ENCODE peak calls at places on chromosomes 13 and 19, in seven cellular contexts. E, Q, F, T, A, B and Z are unnamed samples. For H3K36me3, the result is how much of the 10 kb centered on the place peaks cover.

GRCh38 chr13:98719527-98720250 is 32.8 kb downstream of the SLC15A1 start:
- DNase-seq in E (no peak), Q (no peak), F (no peak), T (no peak), A (no peak), B (no peak), Z (no peak)

GRCh38 chr19:7450243-7451223 is 38.3 kb downstream of the PEX11G start:
- DNase-seq in E (peak), Q (no peak), F (peak), T (peak), A (peak), B (no peak), Z (peak)

GRCh38 chr19:54388001-54388802 is 23.5 kb upstream of the LAIR1 start:
- DNase-seq in E (no peak), Q (peak), F (no peak), T (no peak), A (no peak), B (no peak), Z (no peak)

GRCh38 chr19:9645466-9645865 is 24.4 kb upstream of the ZNF561 start:
- DNase-seq in E (no peak), Q (no peak), F (no peak), T (no peak), A (no peak), B (no peak), Z (peak)

GRCh38 chr13:28483313-28483931 is 11.5 kb downstream of the FLT1 start:
- DNase-seq in E (no peak), Q (no peak), F (no peak), T (no peak), A (no peak), B (no peak), Z (no peak)

GRCh38 chr13:50306096-50306495 is 290.9 kb downstream of the KCNRG start:
- DNase-seq in E (no peak), Q (no peak), F (no peak), T (no peak), A (no peak), B (no peak), Z (no peak)

GRCh38 chr13:30097695-30098094 is 209.7 kb downstream of the KATNAL1 start:
- DNase-seq in E (no peak), Q (no peak), F (no peak), T (no peak), A (no peak), B (no peak), Z (no peak)

GRCh38 chr19:7910321-7911161 is 4.1 kb upstream of the TGFBR3L start:
- DNase-seq in E (no peak), Q (no peak), F (no peak), T (no peak), A (no peak), B (no peak), Z (no peak)

GRCh38 chr13:29948246-29948645 is 97.8 kb upstream of the UBL3 start:
- DNase-seq in E (peak), Q (no peak), F (no peak), T (no peak), A (no peak), B (no peak), Z (no peak)

GRCh38 chr13:49403966-49404365 is 39.9 kb downstream of the CAB39L start:
- DNase-seq in E (no peak), Q (no peak), F (no peak), T (no peak), A (no peak), B (no peak), Z (no peak)

GRCh38 chr13:24644051-24644450 is 36.2 kb upstream of the ATP12A start:
- DNase-seq in E (peak), Q (no peak), F (peak), T (no peak), A (no peak), B (no peak), Z (no peak)

GRCh38 chr19:6234527-6234926 is 45.2 kb downstream of the MLLT1 start:
- DNase-seq in E (peak), Q (no peak), F (no peak), T (no peak), A (no peak), B (peak), Z (no peak)

GRCh38 chr19:32708457-32708856 is 11.1 kb upstream of the TDRD12 start:
- DNase-seq in E (no peak), Q (no peak), F (no peak), T (no peak), A (no peak), B (no peak), Z (no peak)

GRCh38 chr13:32031025-32031814 is at the start of gene FRY:
- DNase-seq in E (peak), Q (peak), F (peak), T (peak), A (peak), B (peak), Z (peak)

GRCh38 chr13:109100705-109101104 is 471.3 kb downstream of the MYO16 start:
- DNase-seq in E (no peak), Q (no peak), F (no peak), T (no peak), A (no peak), B (no peak), Z (no peak)

GRCh38 chr19:6501740-6502648 is at the start of gene TUBB4A:
- DNase-seq in E (no peak), Q (no peak), F (no peak), T (peak), A (peak), B (peak), Z (peak)

GRCh38 chr13:100630564-100630963 is 42.0 kb upstream of the GGACT start:
- DNase-seq in E (no peak), Q (no peak), F (no peak), T (peak), A (no peak), B (no peak), Z (no peak)

DNA sequence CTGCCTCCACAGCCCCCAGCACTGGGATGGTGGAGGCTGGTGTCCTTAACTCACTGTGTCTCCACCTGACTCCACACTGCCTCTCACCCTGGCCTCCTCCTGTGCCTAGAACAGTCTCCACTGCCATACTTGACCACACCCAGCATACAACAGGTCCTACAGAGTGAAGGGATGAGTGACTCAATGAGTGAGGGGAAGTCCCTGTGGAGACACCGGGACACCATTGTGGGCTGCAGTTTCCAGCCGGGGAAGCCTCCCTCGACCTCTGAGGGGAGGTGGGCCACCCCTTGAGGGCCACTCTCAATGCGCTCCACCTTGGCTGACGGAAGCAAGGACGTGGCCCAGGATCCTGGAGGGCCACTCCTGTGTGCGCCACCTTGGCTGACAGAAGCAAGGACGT is 2.8 kb upstream of the ZNF135 start:
- DNase-seq in E (no peak), Q (no peak), F (no peak), T (no peak), A (no peak), B (no peak), Z (no peak)
- H3K36me3 ChIP-seq in E (under half), Q (under half), F (under half), T (under half), A (under half), B (under half), Z (under half)

GRCh38 chr13:113537205-113537604 is 46.7 kb upstream of the DCUN1D2 start:
- DNase-seq in E (no peak), Q (no peak), F (no peak), T (no peak), A (no peak), B (no peak), Z (no peak)
- H3K36me3 ChIP-seq in E (half or more), Q (under half), F (under half), T (under half), A (under half), B (under half), Z (under half)

GRCh38 chr19:2762783-2763496 is 20.1 kb downstream of the SGTA start:
- DNase-seq in E (no peak), Q (no peak), F (no peak), T (no peak), A (no peak), B (no peak), Z (no peak)
- H3K36me3 ChIP-seq in E (half or more), Q (under half), F (under half), T (under half), A (half or more), B (under half), Z (under half)

DNA sequence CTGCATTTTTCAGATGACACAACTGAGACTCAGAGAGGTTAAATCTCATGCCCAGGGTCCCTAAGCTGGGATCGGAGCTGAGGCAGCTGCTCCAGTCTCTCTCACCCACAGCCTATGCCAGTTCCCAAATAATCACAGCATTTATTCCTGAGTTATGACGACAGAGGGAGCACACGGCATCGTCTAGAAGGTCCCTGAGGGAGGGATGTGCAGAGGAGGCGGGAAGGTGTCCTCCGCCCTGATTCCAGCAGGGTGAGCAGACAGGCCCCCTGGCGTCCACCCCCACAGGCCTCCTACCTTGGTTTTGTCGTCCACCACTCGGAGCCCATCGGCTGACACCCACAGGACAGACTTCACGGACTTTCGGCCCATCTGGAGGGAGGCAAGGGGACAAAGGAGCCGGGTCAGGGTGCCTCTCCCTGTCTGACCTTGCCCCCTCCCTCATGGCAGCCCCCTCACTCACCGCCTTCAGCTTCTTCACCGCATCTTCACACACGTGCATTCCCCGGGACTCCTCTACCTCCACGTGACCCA is 8.0 kb downstream of the NUMBL start:
- DNase-seq in E (no peak), Q (no peak), F (no peak), T (no peak), A (no peak), B (no peak), Z (no peak)
- H3K36me3 ChIP-seq in E (half or more), Q (under half), F (under half), T (under half), A (half or more), B (half or more), Z (half or more)

GRCh38 chr13:102322211-102322610 is 79.6 kb downstream of the FGF14 start:
- DNase-seq in E (no peak), Q (no peak), F (no peak), T (no peak), A (no peak), B (no peak), Z (no peak)
- H3K36me3 ChIP-seq in E (under half), Q (under half), F (under half), T (under half), A (under half), B (under half), Z (under half)

GRCh38 chr13:111302045-111302722 is 18.3 kb upstream of the TEX29 start:
- DNase-seq in E (no peak), Q (no peak), F (no peak), T (no peak), A (no peak), B (no peak), Z (no peak)

GRCh38 chr13:111303559-111303958 is 16.9 kb upstream of the TEX29 start:
- DNase-seq in E (no peak), Q (no peak), F (no peak), T (no peak), A (peak), B (no peak), Z (no peak)

GRCh38 chr13:111298214-111298975 is 22.0 kb upstream of the TEX29 start:
- DNase-seq in E (no peak), Q (no peak), F (no peak), T (no peak), A (no peak), B (no peak), Z (no peak)

GRCh38 chr13:111304603-111305289 is 15.7 kb upstream of the TEX29 start:
- DNase-seq in E (no peak), Q (no peak), F (no peak), T (no peak), A (no peak), B (no peak), Z (no peak)

GRCh38 chr13:111304041-111304544 is 16.3 kb upstream of the TEX29 start:
- DNase-seq in E (no peak), Q (no peak), F (no peak), T (no peak), A (no peak), B (no peak), Z (no peak)
- H3K36me3 ChIP-seq in E (half or more), Q (under half), F (under half), T (under half), A (half or more), B (half or more), Z (half or more)

GRCh38 chr19:49533551-49534488 is 6.0 kb downstream of the RCN3 start:
- DNase-seq in E (peak), Q (peak), F (peak), T (peak), A (peak), B (peak), Z (peak)
- H3K36me3 ChIP-seq in E (under half), Q (under half), F (under half), T (under half), A (under half), B (under half), Z (under half)

DNA sequence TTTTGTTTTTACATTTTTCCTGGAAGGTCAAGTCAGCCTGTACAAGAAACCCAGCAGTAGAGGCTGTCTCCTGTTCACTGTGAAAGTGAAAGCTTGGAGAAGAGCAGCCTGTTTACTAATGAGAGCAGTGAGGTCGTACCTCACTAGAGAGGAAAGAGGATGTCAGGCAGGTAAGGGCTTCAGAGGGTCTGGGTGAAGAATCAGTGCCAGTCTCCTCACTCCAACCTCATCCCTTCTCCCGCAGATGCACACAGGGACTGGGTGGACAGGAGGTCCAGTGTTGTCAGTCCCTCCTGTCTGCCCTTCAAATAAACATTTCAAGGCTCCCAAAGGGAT is 462.5 kb downstream of the KLF5 start:
- DNase-seq in E (no peak), Q (no peak), F (no peak), T (no peak), A (no peak), B (no peak), Z (no peak)
- H3K36me3 ChIP-seq in E (under half), Q (under half), F (under half), T (under half), A (under half), B (under half), Z (under half)

GRCh38 chr19:38665219-38665931 is 17.9 kb downstream of the ACTN4 start:
- DNase-seq in E (no peak), Q (no peak), F (no peak), T (no peak), A (no peak), B (no peak), Z (no peak)
- H3K36me3 ChIP-seq in E (under half), Q (under half), F (under half), T (under half), A (under half), B (under half), Z (under half)

GRCh38 chr19:57572415-57572947 is 6.2 kb downstream of the ZNF416 start:
- DNase-seq in E (no peak), Q (no peak), F (no peak), T (no peak), A (no peak), B (no peak), Z (no peak)
- H3K36me3 ChIP-seq in E (half or more), Q (under half), F (under half), T (under half), A (half or more), B (half or more), Z (half or more)